ENCODE peak calls at places on chromosomes 3 and 15, in six cellular contexts. One of them, this sample, is unnamed.

GRCh38 chr15:79064496-79064895 is 26.1 kb downstream of the RASGRF1 start:
- DNase-seq in GM13977: no peak
- DNase-seq in GM10248: no peak
- DNase-seq in NCI-H460: no peak
- DNase-seq in T-helper 9 cell: no peak
- DNase-seq in AG08396: no peak
- DNase-seq in this sample: no peak

GRCh38 chr15:20645956-20646355 is 104.4 kb upstream of the GOLGA6L6 start:
- DNase-seq in GM13977: no peak
- DNase-seq in GM10248: no peak
- DNase-seq in NCI-H460: no peak
- DNase-seq in T-helper 9 cell: no peak
- DNase-seq in AG08396: no peak
- DNase-seq in this sample: no peak

GRCh38 chr3:22977650-22978289 is 225.4 kb upstream of the UBE2E2 start:
- DNase-seq in GM13977: peak; percentile 23
- DNase-seq in GM10248: peak; percentile 26
- DNase-seq in NCI-H460: no peak
- DNase-seq in T-helper 9 cell: no peak
- DNase-seq in AG08396: no peak
- DNase-seq in this sample: no peak

GRCh38 chr15:41971893-41972340 is 440 bp downstream of the EHD4 start:
- DNase-seq in GM13977: peak; percentile 57
- DNase-seq in GM10248: peak; percentile 63
- DNase-seq in NCI-H460: no peak
- DNase-seq in T-helper 9 cell: no peak
- DNase-seq in AG08396: peak; percentile 37
- DNase-seq in this sample: no peak

GRCh38 chr3:73298243-73299183 is 237.1 kb downstream of the EBLN2 start:
- DNase-seq in GM13977: no peak
- DNase-seq in GM10248: no peak
- DNase-seq in NCI-H460: no peak
- DNase-seq in T-helper 9 cell: no peak
- DNase-seq in AG08396: no peak
- DNase-seq in this sample: no peak

GRCh38 chr3:72123908-72124441 is 339.0 kb upstream of the PROK2 start:
- DNase-seq in GM13977: peak; percentile 31
- DNase-seq in GM10248: peak; percentile 45
- DNase-seq in NCI-H460: peak; percentile 4
- DNase-seq in T-helper 9 cell: no peak
- DNase-seq in AG08396: peak; percentile 18
- DNase-seq in this sample: no peak

GRCh38 chr15:63191895-63192603 is 2.6 kb downstream of the RAB8B start:
- DNase-seq in GM13977: peak; percentile 52
- DNase-seq in GM10248: peak; percentile 62
- DNase-seq in NCI-H460: no peak
- DNase-seq in T-helper 9 cell: peak; percentile 29
- DNase-seq in AG08396: no peak
- DNase-seq in this sample: no peak

GRCh38 chr15:96209285-96209735 is 121.2 kb upstream of the NR2F2 start:
- DNase-seq in GM13977: no peak
- DNase-seq in GM10248: no peak
- DNase-seq in NCI-H460: no peak
- DNase-seq in T-helper 9 cell: no peak
- DNase-seq in AG08396: no peak
- DNase-seq in this sample: no peak

This sample was measured in caudate nucleus.